ENCODE peak calls at places on chromosomes 2 and 18, in six cellular contexts. S is A549; N is CD8-positive, alpha-beta T cell; O is right lobe of liver; G is SK-N-SH; B is naive thymus-derived CD4-positive, alpha-beta T cell. P is an unnamed sample.

GRCh38 chr18:37524139-37524538 is 41.5 kb downstream of the CELF4 start:
- DNase-seq in S (no peak), N (no peak), O (no peak), G (no peak), B (no peak), P (no peak)

GRCh38 chr18:27695509-27695908 is 481.4 kb downstream of the CDH2 start:
- DNase-seq in S (no peak), N (no peak), O (no peak), G (no peak), B (no peak), P (no peak)

GRCh38 chr2:71336802-71337201 is 5.2 kb downstream of the ZNF638 start:
- DNase-seq in S (no peak), N (no peak), O (no peak), G (no peak), B (no peak), P (no peak)

GRCh38 chr2:134980639-134981038 is 62.0 kb downstream of the CCNT2 start:
- DNase-seq in S (no peak), N (no peak), O (no peak), G (no peak), B (no peak), P (no peak)

GRCh38 chr2:202432776-202433175 is 56.6 kb downstream of the BMPR2 start:
- DNase-seq in S (no peak), N (no peak), O (no peak), G (no peak), B (no peak), P (no peak)

GRCh38 chr2:226423498-226423960 is 376.1 kb downstream of the IRS1 start:
- DNase-seq in S (no peak), N (no peak), O (no peak), G (no peak), B (peak; percentile 45), P (no peak)

GRCh38 chr2:98634406-98635092 is 26.2 kb downstream of the UNC50 start:
- DNase-seq in S (peak; percentile 3), N (peak; percentile 73), O (no peak), G (peak; percentile 38), B (no peak), P (no peak)

GRCh38 chr2:96869281-96869823 is 528 bp downstream of the SEMA4C start:
- DNase-seq in S (no peak), N (no peak), O (peak; percentile 87), G (peak; percentile 85), B (no peak), P (peak; percentile 73)

GRCh38 chr2:68287580-68288441 is 31.9 kb downstream of the CNRIP1 start:
- DNase-seq in S (no peak), N (no peak), O (no peak), G (no peak), B (no peak), P (no peak)

GRCh38 chr2:145287686-145288085 is 767.8 kb upstream of the ZEB2 start:
- DNase-seq in S (no peak), N (no peak), O (no peak), G (no peak), B (no peak), P (no peak)

GRCh38 chr2:224552771-224553170 is 32.4 kb downstream of the CUL3 start:
- DNase-seq in S (no peak), N (no peak), O (no peak), G (no peak), B (no peak), P (no peak)

DNA sequence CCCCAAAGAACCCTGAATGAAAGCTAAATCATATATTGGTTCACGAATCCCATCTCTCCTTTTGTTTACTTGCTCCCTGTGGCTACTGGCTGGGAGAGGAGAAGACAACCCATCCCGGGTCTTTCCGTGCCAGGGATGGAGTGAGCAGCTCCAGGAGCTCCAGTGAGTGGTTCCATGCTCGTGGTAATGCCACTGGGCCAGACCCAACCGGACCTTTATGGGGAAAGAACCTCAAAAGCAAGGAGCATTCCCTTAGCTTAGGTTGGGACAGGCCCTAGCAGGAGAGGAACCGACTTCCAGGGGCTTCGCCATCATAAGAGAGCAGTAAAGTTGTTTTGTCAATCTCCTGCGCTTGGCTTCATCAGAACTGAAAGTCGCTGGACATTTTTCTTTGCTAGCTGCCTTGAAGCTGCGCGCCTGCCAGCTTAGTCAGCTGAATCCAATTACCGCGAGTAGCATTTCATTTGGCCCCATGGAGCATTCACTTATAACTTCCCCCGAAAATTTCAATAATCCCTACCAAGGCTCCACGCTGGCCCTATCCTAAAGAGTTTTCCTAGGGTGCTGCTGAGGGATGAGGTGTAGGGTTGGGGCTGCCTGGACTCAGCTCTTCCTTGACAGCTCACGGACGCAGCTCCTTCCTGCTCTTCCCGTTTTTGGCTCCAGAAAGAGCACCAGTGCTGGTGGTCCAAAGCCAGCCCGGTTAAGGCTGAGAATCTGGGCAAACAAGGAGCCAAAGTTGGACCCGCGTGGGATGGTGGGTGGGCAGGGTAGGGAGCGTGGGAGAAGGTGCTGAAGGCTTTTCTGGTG is 4.9 kb downstream of the HOXD3 start:
- DNase-seq in S (no peak), N (no peak), O (no peak), G (no peak), B (no peak), P (no peak)
- H3K4me1 ChIP-seq in S (no peaks in the 10 kb centered on the region), N (peaks cover 29% of the 10 kb centered on the region), O (no peaks in the 10 kb centered on the region), G (no peaks in the 10 kb centered on the region), B (no peaks in the 10 kb centered on the region), P (no peaks in the 10 kb centered on the region)

GRCh38 chr2:10982931-10983701 is 71.4 kb downstream of the KCNF1 start:
- DNase-seq in S (no peak), N (no peak), O (peak; percentile 45), G (no peak), B (no peak), P (no peak)
- H3K4me1 ChIP-seq in S (no peaks in the 10 kb centered on the region), N (no peaks in the 10 kb centered on the region), O (no peaks in the 10 kb centered on the region), G (no peaks in the 10 kb centered on the region), B (no peaks in the 10 kb centered on the region), P (no peaks in the 10 kb centered on the region)

GRCh38 chr2:241857572-241858121 is 1.0 kb downstream of the PDCD1 start:
- DNase-seq in S (no peak), N (peak; percentile 10), O (no peak), G (peak; percentile 34), B (no peak), P (no peak)
- H3K4me1 ChIP-seq in S (no peaks in the 10 kb centered on the region), N (peaks cover 26% of the 10 kb centered on the region), O (no peaks in the 10 kb centered on the region), G (peaks cover 12% of the 10 kb centered on the region), B (peaks cover 42% of the 10 kb centered on the region), P (no peaks in the 10 kb centered on the region)

GRCh38 chr18:63161728-63162195 is 157.8 kb downstream of the BCL2 start:
- DNase-seq in S (peak; percentile 20), N (peak; percentile 88), O (no peak), G (no peak), B (peak; percentile 78), P (peak; percentile 29)
- H3K4me1 ChIP-seq in S (peaks cover 10% of the 10 kb centered on the region), N (peaks cover 78% of the 10 kb centered on the region), O (no peaks in the 10 kb centered on the region), G (peaks cover 11% of the 10 kb centered on the region), B (peaks cover 63% of the 10 kb centered on the region), P (no peaks in the 10 kb centered on the region)

GRCh38 chr2:126657146-126657635 is 1.2 kb downstream of the GYPC start:
- DNase-seq in S (no peak), N (peak; percentile 85), O (no peak), G (no peak), B (peak; percentile 52), P (no peak)

GRCh38 chr2:126657636-126658315 is 1.8 kb downstream of the GYPC start:
- DNase-seq in S (no peak), N (peak; percentile 87), O (peak; percentile 67), G (no peak), B (peak; percentile 67), P (no peak)

GRCh38 chr2:126658910-126659613 is 3.1 kb downstream of the GYPC start:
- DNase-seq in S (no peak), N (peak; percentile 50), O (peak; percentile 72), G (no peak), B (peak; percentile 66), P (no peak)

GRCh38 chr2:126660068-126660467 is 4.1 kb downstream of the GYPC start:
- DNase-seq in S (no peak), N (no peak), O (no peak), G (no peak), B (no peak), P (no peak)

GRCh38 chr2:126658316-126658909 is 2.5 kb downstream of the GYPC start:
- DNase-seq in S (no peak), N (no peak), O (no peak), G (no peak), B (no peak), P (no peak)
- H3K4me1 ChIP-seq in S (no peaks in the 10 kb centered on the region), N (peaks cover 65% of the 10 kb centered on the region), O (no peaks in the 10 kb centered on the region), G (no peaks in the 10 kb centered on the region), B (peaks cover 45% of the 10 kb centered on the region), P (no peaks in the 10 kb centered on the region)

GRCh38 chr2:107358921-107359320 is 467.8 kb upstream of the RGPD4 start:
- DNase-seq in S (no peak), N (no peak), O (no peak), G (no peak), B (no peak), P (no peak)

GRCh38 chr2:107361951-107362350 is 464.7 kb upstream of the RGPD4 start:
- DNase-seq in S (no peak), N (no peak), O (no peak), G (no peak), B (no peak), P (no peak)

GRCh38 chr2:107364361-107364950 is 462.2 kb upstream of the RGPD4 start:
- DNase-seq in S (no peak), N (no peak), O (no peak), G (no peak), B (no peak), P (no peak)

GRCh38 chr2:107362973-107363372 is 463.7 kb upstream of the RGPD4 start:
- DNase-seq in S (no peak), N (no peak), O (no peak), G (no peak), B (no peak), P (no peak)

DNA sequence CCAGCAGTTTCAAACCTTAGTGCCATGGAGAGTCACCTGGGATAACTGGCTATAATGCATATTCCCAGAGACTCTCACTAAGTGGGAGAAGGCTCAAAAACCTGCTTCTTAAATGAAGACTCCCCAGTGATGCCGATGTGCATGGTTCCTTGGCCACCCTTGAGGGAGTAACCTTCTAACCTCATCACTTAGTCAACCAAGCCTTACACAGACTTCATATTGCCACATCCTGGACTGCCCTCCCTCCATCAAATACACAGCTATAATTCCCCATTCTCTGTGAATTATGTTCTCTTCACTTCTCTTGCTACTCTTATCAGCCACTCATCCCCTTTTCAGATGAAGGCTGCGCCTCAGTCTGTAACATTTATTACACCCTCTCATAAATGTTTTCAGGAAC is 462.9 kb upstream of the RGPD4 start:
- DNase-seq in S (no peak), N (no peak), O (no peak), G (no peak), B (no peak), P (no peak)
- H3K4me1 ChIP-seq in S (no peaks in the 10 kb centered on the region), N (no peaks in the 10 kb centered on the region), O (no peaks in the 10 kb centered on the region), G (no peaks in the 10 kb centered on the region), B (no peaks in the 10 kb centered on the region), P (no peaks in the 10 kb centered on the region)